ENCODE peak calls at places on chromosomes 11 and 22, in four cellular contexts. One of them, this sample, is unnamed.
A peak's percentile ranks its signal among the peaks of the same experiment; 100 is the strongest.

GRCh38 chr11:100739636-100740035 is 52.5 kb downstream of the ARHGAP42 start:
- DNase-seq in upper lobe of right lung: no peak
- DNase-seq in gastrocnemius medialis: no peak
- DNase-seq in heart right ventricle: no peak
- DNase-seq in this sample: no peak

GRCh38 chr11:34416746-34417145 is 22.0 kb upstream of the CAT start:
- DNase-seq in upper lobe of right lung: no peak
- DNase-seq in gastrocnemius medialis: no peak
- DNase-seq in heart right ventricle: no peak
- DNase-seq in this sample: no peak

GRCh38 chr22:41899110-41899509 is 15.8 kb downstream of the SHISA8 start:
- DNase-seq in upper lobe of right lung: no peak
- DNase-seq in gastrocnemius medialis: peak; percentile 27
- DNase-seq in heart right ventricle: no peak
- DNase-seq in this sample: no peak

GRCh38 chr11:75330279-75330678 is 21.2 kb downstream of the ARRB1 start:
- DNase-seq in upper lobe of right lung: no peak
- DNase-seq in gastrocnemius medialis: no peak
- DNase-seq in heart right ventricle: no peak
- DNase-seq in this sample: no peak

GRCh38 chr11:109853156-109853776 is 239.9 kb upstream of the ZC3H12C start:
- DNase-seq in upper lobe of right lung: no peak
- DNase-seq in gastrocnemius medialis: no peak
- DNase-seq in heart right ventricle: no peak
- DNase-seq in this sample: no peak

GRCh38 chr11:76620471-76620870 is 50.1 kb downstream of the LRRC32 start:
- DNase-seq in upper lobe of right lung: no peak
- DNase-seq in gastrocnemius medialis: no peak
- DNase-seq in heart right ventricle: no peak
- DNase-seq in this sample: no peak

GRCh38 chr11:115475564-115475963 is 28.7 kb downstream of the CADM1 start:
- DNase-seq in upper lobe of right lung: no peak
- DNase-seq in gastrocnemius medialis: no peak
- DNase-seq in heart right ventricle: no peak
- DNase-seq in this sample: no peak

GRCh38 chr11:8087756-8088155 is 6.7 kb downstream of the TUB start:
- DNase-seq in upper lobe of right lung: no peak
- DNase-seq in gastrocnemius medialis: no peak
- DNase-seq in heart right ventricle: no peak
- DNase-seq in this sample: no peak

GRCh38 chr11:61834278-61835004 is 6.3 kb downstream of the FADS2 start:
- DNase-seq in upper lobe of right lung: no peak
- DNase-seq in gastrocnemius medialis: no peak
- DNase-seq in heart right ventricle: peak; percentile 60
- DNase-seq in this sample: no peak

GRCh38 chr11:37451903-37452302 is 853.9 kb upstream of the RAG2 start:
- DNase-seq in upper lobe of right lung: no peak
- DNase-seq in gastrocnemius medialis: no peak
- DNase-seq in heart right ventricle: no peak
- DNase-seq in this sample: no peak

GRCh38 chr11:80388133-80388532 is 947.3 kb upstream of the TENM4 start:
- DNase-seq in upper lobe of right lung: no peak
- DNase-seq in gastrocnemius medialis: no peak
- DNase-seq in heart right ventricle: no peak
- DNase-seq in this sample: no peak

GRCh38 chr22:42174062-42174461 is 43.5 kb upstream of the CYP2D6 start:
- DNase-seq in upper lobe of right lung: no peak
- DNase-seq in gastrocnemius medialis: no peak
- DNase-seq in heart right ventricle: no peak
- DNase-seq in this sample: no peak

GRCh38 chr11:92225563-92226308 is 1.1 kb downstream of the FAT3 start:
- DNase-seq in upper lobe of right lung: peak; percentile 64
- DNase-seq in gastrocnemius medialis: no peak
- DNase-seq in heart right ventricle: peak; percentile 11
- DNase-seq in this sample: no peak

GRCh38 chr11:44005076-44005800 is 42.5 kb upstream of the ACCSL start:
- DNase-seq in upper lobe of right lung: no peak
- DNase-seq in gastrocnemius medialis: no peak
- DNase-seq in heart right ventricle: no peak
- DNase-seq in this sample: no peak

GRCh38 chr11:111736621-111737055 is 29.6 kb downstream of the PPP2R1B start:
- DNase-seq in upper lobe of right lung: no peak
- DNase-seq in gastrocnemius medialis: no peak
- DNase-seq in heart right ventricle: no peak
- DNase-seq in this sample: no peak

GRCh38 chr22:24247564-24248344 is 2.9 kb upstream of the GGT5 start:
- DNase-seq in upper lobe of right lung: peak; percentile 95
- DNase-seq in gastrocnemius medialis: peak; percentile 80
- DNase-seq in heart right ventricle: peak; percentile 89
- DNase-seq in this sample: peak; percentile 22

GRCh38 chr11:36774603-36775002 is 176.6 kb upstream of the RAG2 start:
- DNase-seq in upper lobe of right lung: no peak
- DNase-seq in gastrocnemius medialis: no peak
- DNase-seq in heart right ventricle: no peak
- DNase-seq in this sample: peak; percentile 82

GRCh38 chr11:116984589-116984988 is 113.6 kb downstream of the SIK3 start:
- DNase-seq in upper lobe of right lung: no peak
- DNase-seq in gastrocnemius medialis: no peak
- DNase-seq in heart right ventricle: no peak
- DNase-seq in this sample: no peak

GRCh38 chr22:40112595-40112994 is 65.1 kb upstream of the TNRC6B start:
- DNase-seq in upper lobe of right lung: no peak
- DNase-seq in gastrocnemius medialis: no peak
- DNase-seq in heart right ventricle: no peak
- DNase-seq in this sample: no peak

GRCh38 chr11:2309251-2310072 is 7.6 kb downstream of the TSPAN32 start:
- DNase-seq in upper lobe of right lung: peak; percentile 50
- DNase-seq in gastrocnemius medialis: no peak
- DNase-seq in heart right ventricle: no peak
- DNase-seq in this sample: no peak

GRCh38 chr22:34105461-34106062 is 185.3 kb upstream of the LARGE1 start:
- DNase-seq in upper lobe of right lung: peak; percentile 72
- DNase-seq in gastrocnemius medialis: no peak
- DNase-seq in heart right ventricle: peak; percentile 54
- DNase-seq in this sample: no peak

GRCh38 chr11:31815743-31816466 is 4.8 kb upstream of the PAX6 start:
- DNase-seq in upper lobe of right lung: no peak
- DNase-seq in gastrocnemius medialis: no peak
- DNase-seq in heart right ventricle: no peak
- DNase-seq in this sample: no peak

GRCh38 chr22:40819741-40820140 is 595 bp upstream of the SLC25A17 start:
- DNase-seq in upper lobe of right lung: no peak
- DNase-seq in gastrocnemius medialis: no peak
- DNase-seq in heart right ventricle: no peak
- DNase-seq in this sample: no peak

GRCh38 chr22:47929073-47929472 is 1166.6 kb downstream of the TBC1D22A start:
- DNase-seq in upper lobe of right lung: no peak
- DNase-seq in gastrocnemius medialis: no peak
- DNase-seq in heart right ventricle: no peak
- DNase-seq in this sample: no peak

GRCh38 chr11:96203567-96204365 is 139.2 kb downstream of the MAML2 start:
- DNase-seq in upper lobe of right lung: no peak
- DNase-seq in gastrocnemius medialis: no peak
- DNase-seq in heart right ventricle: no peak
- DNase-seq in this sample: no peak

GRCh38 chr11:34356576-34356917 is 1.3 kb downstream of the ABTB2 start:
- DNase-seq in upper lobe of right lung: peak; percentile 67
- DNase-seq in gastrocnemius medialis: no peak
- DNase-seq in heart right ventricle: peak; percentile 23
- DNase-seq in this sample: no peak

GRCh38 chr11:1832181-1832988 is 2.4 kb upstream of the SYT8 start:
- DNase-seq in upper lobe of right lung: peak; percentile 84
- DNase-seq in gastrocnemius medialis: no peak
- DNase-seq in heart right ventricle: peak; percentile 73
- DNase-seq in this sample: no peak

GRCh38 chr22:35894937-35895708 is 133.5 kb downstream of the RBFOX2 start:
- DNase-seq in upper lobe of right lung: no peak
- DNase-seq in gastrocnemius medialis: peak; percentile 54
- DNase-seq in heart right ventricle: no peak
- DNase-seq in this sample: peak; percentile 96

GRCh38 chr11:93945596-93945995 is 75.6 kb upstream of the HEPHL1 start:
- DNase-seq in upper lobe of right lung: no peak
- DNase-seq in gastrocnemius medialis: no peak
- DNase-seq in heart right ventricle: no peak
- DNase-seq in this sample: no peak

GRCh38 chr11:96045622-96046456 is 121.9 kb upstream of the MTMR2 start:
- DNase-seq in upper lobe of right lung: no peak
- DNase-seq in gastrocnemius medialis: no peak
- DNase-seq in heart right ventricle: peak; percentile 23
- DNase-seq in this sample: no peak

GRCh38 chr22:23184764-23185113 is 4.4 kb downstream of the BCR start:
- DNase-seq in upper lobe of right lung: no peak
- DNase-seq in gastrocnemius medialis: no peak
- DNase-seq in heart right ventricle: no peak
- DNase-seq in this sample: no peak

GRCh38 chr11:88508808-88509581 is 171.5 kb upstream of the CTSC start:
- DNase-seq in upper lobe of right lung: peak; percentile 73
- DNase-seq in gastrocnemius medialis: no peak
- DNase-seq in heart right ventricle: peak; percentile 32
- DNase-seq in this sample: no peak

GRCh38 chr11:67304511-67305113 is 1.3 kb downstream of the SSH3 start:
- DNase-seq in upper lobe of right lung: peak; percentile 56
- DNase-seq in gastrocnemius medialis: no peak
- DNase-seq in heart right ventricle: no peak
- DNase-seq in this sample: no peak

GRCh38 chr22:20062766-20063083 is 17.3 kb upstream of the DGCR8 start:
- DNase-seq in upper lobe of right lung: no peak
- DNase-seq in gastrocnemius medialis: no peak
- DNase-seq in heart right ventricle: no peak
- DNase-seq in this sample: peak; percentile 54

GRCh38 chr11:102464859-102465500 is 12.4 kb upstream of the TMEM123 start:
- DNase-seq in upper lobe of right lung: no peak
- DNase-seq in gastrocnemius medialis: no peak
- DNase-seq in heart right ventricle: no peak
- DNase-seq in this sample: no peak

GRCh38 chr11:2940930-2941821 is 12.0 kb upstream of the PHLDA2 start:
- DNase-seq in upper lobe of right lung: peak; percentile 64
- DNase-seq in gastrocnemius medialis: no peak
- DNase-seq in heart right ventricle: no peak
- DNase-seq in this sample: no peak

GRCh38 chr22:20021196-20022181 is 579 bp downstream of the TANGO2 start:
- DNase-seq in upper lobe of right lung: peak; percentile 83
- DNase-seq in gastrocnemius medialis: peak; percentile 88
- DNase-seq in heart right ventricle: peak; percentile 69
- DNase-seq in this sample: no peak

DNA sequence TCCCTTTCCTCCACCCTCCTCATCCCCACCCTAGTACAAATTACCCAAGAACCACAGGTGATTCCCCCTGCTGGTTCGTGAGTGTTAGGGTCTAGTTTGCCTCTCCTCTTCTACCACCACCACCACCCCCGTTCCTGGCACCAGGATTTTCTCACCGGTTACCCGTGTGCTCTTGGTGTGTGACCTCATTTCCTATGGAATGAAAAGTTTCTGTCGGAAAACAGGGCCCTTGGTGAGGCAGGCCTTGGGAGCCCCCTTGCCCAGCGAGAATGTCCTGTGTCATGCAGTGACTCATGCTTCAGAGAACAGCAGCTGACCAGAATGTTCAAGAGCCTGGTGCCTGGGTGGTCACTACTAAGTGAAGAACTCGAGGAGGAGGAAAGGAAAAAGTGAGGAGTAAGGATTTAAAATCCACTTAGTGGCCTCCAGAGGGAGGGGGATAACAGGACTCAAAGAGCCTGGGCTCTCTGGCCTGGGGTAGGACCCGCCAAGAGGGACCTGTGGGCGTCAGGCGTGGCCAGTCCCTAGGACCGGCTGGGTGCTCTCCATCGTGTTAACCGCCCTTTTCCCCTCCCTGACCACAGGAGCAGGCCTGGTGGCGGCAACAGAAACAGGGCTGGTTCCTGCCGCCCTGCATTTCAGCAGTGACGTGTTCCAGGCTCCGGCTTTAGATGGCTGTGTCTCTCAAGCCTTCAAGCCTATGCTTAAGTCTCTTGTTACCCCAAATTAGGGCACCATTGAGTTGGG is 30.2 kb downstream of the C22orf31 start:
- DNase-seq in upper lobe of right lung: peak; percentile 71
- DNase-seq in gastrocnemius medialis: peak; percentile 34
- DNase-seq in heart right ventricle: peak; percentile 22
- DNase-seq in this sample: no peak
- H3K27ac ChIP-seq in upper lobe of right lung: peak overlapping the region; percentile 85
- H3K27ac ChIP-seq in gastrocnemius medialis: peak overlapping the region; percentile 83
- H3K27ac ChIP-seq in heart right ventricle: peak overlapping the region; percentile 76
- H3K27ac ChIP-seq in this sample: peak overlapping the region; percentile 69

GRCh38 chr11:607020-607780 is 8.6 kb downstream of the IRF7 start:
- DNase-seq in upper lobe of right lung: no peak
- DNase-seq in gastrocnemius medialis: no peak
- DNase-seq in heart right ventricle: no peak
- DNase-seq in this sample: no peak

GRCh38 chr11:606245-606644 is 9.5 kb downstream of the IRF7 start:
- DNase-seq in upper lobe of right lung: peak; percentile 88
- DNase-seq in gastrocnemius medialis: no peak
- DNase-seq in heart right ventricle: peak; percentile 78
- DNase-seq in this sample: peak; percentile 31

GRCh38 chr11:608751-609354 is 6.9 kb downstream of the IRF7 start:
- DNase-seq in upper lobe of right lung: peak; percentile 65
- DNase-seq in gastrocnemius medialis: no peak
- DNase-seq in heart right ventricle: peak; percentile 51
- DNase-seq in this sample: no peak

GRCh38 chr11:609355-609811 is 6.4 kb downstream of the IRF7 start:
- DNase-seq in upper lobe of right lung: peak; percentile 63
- DNase-seq in gastrocnemius medialis: no peak
- DNase-seq in heart right ventricle: no peak
- DNase-seq in this sample: no peak

GRCh38 chr11:607971-608659 is 7.6 kb downstream of the IRF7 start:
- DNase-seq in upper lobe of right lung: peak; percentile 61
- DNase-seq in gastrocnemius medialis: no peak
- DNase-seq in heart right ventricle: no peak
- DNase-seq in this sample: no peak
- H3K27ac ChIP-seq in upper lobe of right lung: no peak overlapping the region
- H3K27ac ChIP-seq in gastrocnemius medialis: no peak overlapping the region
- H3K27ac ChIP-seq in heart right ventricle: peak overlapping the region; percentile 65
- H3K27ac ChIP-seq in this sample: no peak overlapping the region

GRCh38 chr11:114321621-114322257 is 25.5 kb downstream of the NNMT start:
- DNase-seq in upper lobe of right lung: no peak
- DNase-seq in gastrocnemius medialis: no peak
- DNase-seq in heart right ventricle: peak; percentile 32
- DNase-seq in this sample: peak; percentile 66
- H3K27ac ChIP-seq in upper lobe of right lung: no peak overlapping the region
- H3K27ac ChIP-seq in gastrocnemius medialis: peak overlapping the region; percentile 27
- H3K27ac ChIP-seq in heart right ventricle: no peak overlapping the region
- H3K27ac ChIP-seq in this sample: no peak overlapping the region

GRCh38 chr11:107716884-107717532 is 5.2 kb upstream of the SLN start:
- DNase-seq in upper lobe of right lung: no peak
- DNase-seq in gastrocnemius medialis: no peak
- DNase-seq in heart right ventricle: no peak
- DNase-seq in this sample: no peak

GRCh38 chr11:107719557-107720304 is 7.9 kb upstream of the SLN start:
- DNase-seq in upper lobe of right lung: no peak
- DNase-seq in gastrocnemius medialis: peak; percentile 53
- DNase-seq in heart right ventricle: no peak
- DNase-seq in this sample: no peak

GRCh38 chr11:107720305-107720775 is 8.5 kb upstream of the SLN start:
- DNase-seq in upper lobe of right lung: no peak
- DNase-seq in gastrocnemius medialis: no peak
- DNase-seq in heart right ventricle: no peak
- DNase-seq in this sample: no peak

GRCh38 chr11:107721207-107721606 is 9.4 kb upstream of the SLN start:
- DNase-seq in upper lobe of right lung: no peak
- DNase-seq in gastrocnemius medialis: no peak
- DNase-seq in heart right ventricle: no peak
- DNase-seq in this sample: no peak

GRCh38 chr11:107719062-107719461 is 7.2 kb upstream of the SLN start:
- DNase-seq in upper lobe of right lung: no peak
- DNase-seq in gastrocnemius medialis: peak; percentile 55
- DNase-seq in heart right ventricle: no peak
- DNase-seq in this sample: no peak
- H3K27ac ChIP-seq in upper lobe of right lung: no peak overlapping the region
- H3K27ac ChIP-seq in gastrocnemius medialis: peak overlapping the region; percentile 93
- H3K27ac ChIP-seq in heart right ventricle: no peak overlapping the region
- H3K27ac ChIP-seq in this sample: no peak overlapping the region